ENCODE peak calls at places on chromosomes 11 and 22, in four cellular contexts. J is IMR-90, X is K562, Z is H1. U is an unnamed sample.

GRCh38 chr11:69648679-69649575 is 8.0 kb downstream of the CCND1 start:
- DNase-seq in J (no peak), X (no peak), Z (no peak), U (no peak)

GRCh38 chr11:78156081-78156844 is 16.8 kb upstream of the ALG8 start:
- DNase-seq in J (no peak), X (no peak), Z (no peak), U (no peak)

GRCh38 chr11:114170226-114170625 is 110.7 kb downstream of the ZBTB16 start:
- DNase-seq in J (no peak), X (no peak), Z (no peak), U (no peak)

GRCh38 chr11:33553486-33553885 is 147.1 kb downstream of the C11orf91 start:
- DNase-seq in J (peak), X (no peak), Z (no peak), U (no peak)

GRCh38 chr11:1864831-1865665 is 12.2 kb downstream of the LSP1 start:
- DNase-seq in J (no peak), X (no peak), Z (no peak), U (no peak)

GRCh38 chr22:30373331-30374325 is 13.6 kb downstream of the RNF215 start:
- DNase-seq in J (no peak), X (no peak), Z (no peak), U (no peak)

GRCh38 chr11:57458060-57458409 is 2.3 kb upstream of the RTN4RL2 start:
- DNase-seq in J (no peak), X (no peak), Z (no peak), U (no peak)

GRCh38 chr11:83827940-83828554 is 541.9 kb upstream of the CCDC90B start:
- DNase-seq in J (peak), X (peak), Z (no peak), U (no peak)

GRCh38 chr11:102810943-102811528 is 13.1 kb upstream of the MMP1 start:
- DNase-seq in J (peak), X (no peak), Z (no peak), U (no peak)

GRCh38 chr11:73163638-73164174 is 21.6 kb upstream of the FCHSD2 start:
- DNase-seq in J (no peak), X (no peak), Z (no peak), U (no peak)

GRCh38 chr22:20319041-20319744 is 667 bp downstream of the DGCR6L start:
- DNase-seq in J (no peak), X (peak), Z (no peak), U (no peak)

GRCh38 chr11:32267679-32268187 is 167.6 kb downstream of the WT1 start:
- DNase-seq in J (no peak), X (no peak), Z (no peak), U (no peak)

GRCh38 chr11:111446404-111447152 is 65.6 kb downstream of the BTG4 start:
- DNase-seq in J (peak), X (peak), Z (no peak), U (peak)

GRCh38 chr11:1918436-1919315 is 827 bp upstream of the TNNT3 start:
- DNase-seq in J (no peak), X (no peak), Z (no peak), U (no peak)

GRCh38 chr11:118789501-118790356 is 1.2 kb downstream of the DDX6 start:
- DNase-seq in J (no peak), X (peak), Z (no peak), U (peak)

GRCh38 chr11:62445314-62445740 is 26.5 kb downstream of the SCGB1A1 start:
- DNase-seq in J (peak), X (no peak), Z (no peak), U (no peak)

GRCh38 chr11:57308426-57309060 is 16.2 kb downstream of the TNKS1BP1 start:
- DNase-seq in J (no peak), X (no peak), Z (no peak), U (no peak)

GRCh38 chr22:24578355-24579241 is 14.3 kb downstream of the LRRC75B start:
- DNase-seq in J (peak), X (no peak), Z (no peak), U (no peak)

GRCh38 chr22:23533328-23533762 is 46.7 kb downstream of the IGLL1 start:
- DNase-seq in J (peak), X (peak), Z (peak), U (no peak)

GRCh38 chr11:69310351-69310750 is 16.4 kb downstream of the MYEOV start:
- DNase-seq in J (no peak), X (no peak), Z (no peak), U (no peak)

GRCh38 chr11:58632510-58632909 is 10.0 kb downstream of the CNTF start:
- DNase-seq in J (no peak), X (no peak), Z (no peak), U (no peak)

GRCh38 chr11:31487848-31488247 is 21.6 kb downstream of the IMMP1L start:
- DNase-seq in J (peak), X (no peak), Z (no peak), U (no peak)

GRCh38 chr11:45501277-45501979 is 164.0 kb downstream of the CHST1 start:
- DNase-seq in J (no peak), X (no peak), Z (no peak), U (no peak)
- TF ChIP-seq CHD1 in J (no peak), X (no peak), Z (no peak), U (no peak)

DNA sequence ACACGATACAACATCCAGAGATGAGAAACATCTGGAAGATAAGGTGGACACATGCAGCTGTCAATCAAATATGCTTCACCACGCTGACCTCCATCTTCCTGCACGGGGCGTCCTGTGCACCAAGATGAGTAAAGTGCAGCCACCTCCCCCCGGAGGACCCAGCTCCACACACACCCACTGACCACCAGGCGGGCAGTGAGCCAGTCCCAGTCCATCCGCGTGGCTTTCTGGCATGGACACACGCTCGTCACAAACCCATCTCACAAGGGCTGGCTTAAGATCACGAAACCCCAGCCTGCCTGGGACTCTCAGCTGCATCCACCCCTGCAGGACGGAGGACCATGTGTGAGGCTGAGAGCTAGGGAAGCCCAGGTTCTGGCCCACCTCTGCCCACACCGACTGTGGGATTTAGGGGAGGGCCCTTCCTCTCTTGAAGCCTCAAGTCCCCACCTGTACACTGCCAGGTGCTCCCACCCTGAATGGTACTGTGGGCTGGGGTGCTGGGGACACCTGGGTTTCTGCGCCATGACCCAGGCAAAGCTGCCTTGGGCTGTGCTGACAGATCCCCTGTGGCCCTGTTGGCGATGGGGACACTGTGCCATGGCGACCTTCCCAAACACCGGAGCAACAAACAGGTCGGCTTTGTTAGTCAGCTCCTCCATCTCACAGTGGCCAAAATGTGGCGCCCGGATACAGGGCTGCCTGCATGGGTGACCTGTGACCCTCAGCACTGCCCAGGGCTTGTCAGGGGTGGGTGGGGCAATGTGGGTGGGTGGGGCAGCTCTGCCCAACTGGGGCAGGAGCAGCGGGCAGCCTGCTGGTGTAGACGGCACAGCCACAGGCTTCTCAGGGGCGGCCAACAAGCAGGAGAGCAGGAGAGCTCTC is 629.0 kb downstream of the TBC1D22A start:
- DNase-seq in J (no peak), X (no peak), Z (no peak), U (no peak)
- TF ChIP-seq CHD1 in J (no peak), X (no peak), Z (no peak), U (no peak)

DNA sequence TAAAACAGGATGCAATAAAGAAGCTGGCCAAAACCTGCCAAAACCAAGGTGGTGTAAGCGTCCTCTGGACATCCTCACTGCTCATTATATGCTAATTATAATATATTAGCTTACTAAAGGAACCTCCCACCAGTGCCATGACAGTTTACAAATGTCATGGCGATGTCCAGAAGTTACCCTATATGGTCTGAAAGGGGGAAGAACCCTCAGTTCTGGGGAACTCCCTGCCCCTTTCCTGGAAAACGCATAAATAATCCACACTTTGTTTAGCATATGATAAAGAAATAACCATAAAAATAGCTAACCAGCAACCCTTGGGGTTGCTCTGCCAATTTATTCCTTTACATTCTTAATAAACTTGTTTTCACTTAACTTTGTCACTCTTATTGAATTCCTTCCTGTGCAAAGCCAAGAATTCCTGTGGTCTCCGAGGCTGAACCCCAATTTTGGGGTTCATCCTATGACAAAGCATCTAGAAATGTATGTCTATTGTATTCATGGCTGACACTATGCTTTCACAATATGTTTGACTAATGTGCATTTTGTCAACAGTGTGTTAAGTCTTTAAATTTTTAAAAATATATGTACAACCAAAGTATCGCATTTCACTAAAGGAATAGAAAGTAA is 25.2 kb downstream of the LGR4 start:
- DNase-seq in J (no peak), X (no peak), Z (no peak), U (no peak)
- TF ChIP-seq CHD1 in J (no peak), X (no peak), Z (no peak), U (no peak)

GRCh38 chr11:121523581-121524232 is 70.9 kb upstream of the SORL1-AS1 start:
- DNase-seq in J (no peak), X (no peak), Z (no peak), U (no peak)
- TF ChIP-seq CHD1 in J (no peak), X (no peak), Z (no peak), U (no peak)

GRCh38 chr11:35179466-35180135 is 40.6 kb downstream of the CD44 start:
- DNase-seq in J (peak), X (no peak), Z (no peak), U (no peak)
- TF ChIP-seq CHD1 in J (no peak), X (no peak), Z (no peak), U (no peak)